ENCODE peak calls at places on chromosomes 5 and 9, in ten cellular contexts. One of them, this sample, is unnamed.

GRCh38 chr5:132668706-132669454 is 4.9 kb upstream of the IL4 start:
- DNase-seq in foreskin fibroblast: peak
- DNase-seq in kidney: no peak
- DNase-seq in breast epithelium: no peak
- DNase-seq in OCI-LY7: no peak
- DNase-seq in Caco-2: no peak
- DNase-seq in HL-60: no peak
- DNase-seq in cardiac fibroblast: peak
- DNase-seq in neural progenitor cell: no peak
- DNase-seq in bronchial epithelial cell: no peak
- DNase-seq in this sample: no peak

GRCh38 chr5:67095346-67095871 is 101.2 kb downstream of the CD180 start:
- DNase-seq in bronchial epithelial cell: peak
- DNase-seq in cardiac fibroblast: peak
- DNase-seq in OCI-LY7: no peak
- DNase-seq in neural progenitor cell: peak
- DNase-seq in Caco-2: no peak
- DNase-seq in kidney: peak
- DNase-seq in breast epithelium: peak
- DNase-seq in HL-60: no peak
- DNase-seq in foreskin fibroblast: peak
- DNase-seq in this sample: no peak

GRCh38 chr5:107948377-107948776 is 277.6 kb upstream of the EFNA5 start:
- DNase-seq in neural progenitor cell: no peak
- DNase-seq in OCI-LY7: no peak
- DNase-seq in HL-60: no peak
- DNase-seq in bronchial epithelial cell: no peak
- DNase-seq in Caco-2: no peak
- DNase-seq in kidney: no peak
- DNase-seq in foreskin fibroblast: no peak
- DNase-seq in breast epithelium: no peak
- DNase-seq in cardiac fibroblast: no peak
- DNase-seq in this sample: no peak

GRCh38 chr9:35714579-35715252 is 17.3 kb downstream of the TLN1 start:
- DNase-seq in HL-60: no peak
- DNase-seq in breast epithelium: no peak
- DNase-seq in OCI-LY7: no peak
- DNase-seq in Caco-2: no peak
- DNase-seq in neural progenitor cell: no peak
- DNase-seq in cardiac fibroblast: no peak
- DNase-seq in bronchial epithelial cell: no peak
- DNase-seq in kidney: peak
- DNase-seq in foreskin fibroblast: no peak
- DNase-seq in this sample: no peak

GRCh38 chr9:133955821-133956411 is 36.2 kb downstream of the VAV2 start:
- DNase-seq in HL-60: no peak
- DNase-seq in cardiac fibroblast: peak
- DNase-seq in bronchial epithelial cell: no peak
- DNase-seq in kidney: peak
- DNase-seq in neural progenitor cell: peak
- DNase-seq in breast epithelium: no peak
- DNase-seq in foreskin fibroblast: peak
- DNase-seq in OCI-LY7: peak
- DNase-seq in Caco-2: no peak
- DNase-seq in this sample: no peak

GRCh38 chr5:92800360-92800759 is 780.7 kb downstream of the NR2F1-AS1 start:
- DNase-seq in kidney: no peak
- DNase-seq in foreskin fibroblast: peak
- DNase-seq in Caco-2: no peak
- DNase-seq in neural progenitor cell: no peak
- DNase-seq in cardiac fibroblast: peak
- DNase-seq in bronchial epithelial cell: no peak
- DNase-seq in breast epithelium: no peak
- DNase-seq in HL-60: no peak
- DNase-seq in OCI-LY7: no peak
- DNase-seq in this sample: peak

GRCh38 chr5:174910245-174910737 is 185.9 kb downstream of the MSX2 start:
- DNase-seq in cardiac fibroblast: peak
- DNase-seq in breast epithelium: no peak
- DNase-seq in HL-60: peak
- DNase-seq in bronchial epithelial cell: peak
- DNase-seq in neural progenitor cell: peak
- DNase-seq in OCI-LY7: peak
- DNase-seq in foreskin fibroblast: peak
- DNase-seq in Caco-2: peak
- DNase-seq in kidney: peak
- DNase-seq in this sample: no peak

GRCh38 chr9:86483496-86483895 is 129.3 kb upstream of the TUT7 start:
- DNase-seq in cardiac fibroblast: no peak
- DNase-seq in kidney: no peak
- DNase-seq in bronchial epithelial cell: no peak
- DNase-seq in OCI-LY7: no peak
- DNase-seq in HL-60: no peak
- DNase-seq in foreskin fibroblast: no peak
- DNase-seq in breast epithelium: no peak
- DNase-seq in neural progenitor cell: no peak
- DNase-seq in Caco-2: no peak
- DNase-seq in this sample: no peak

GRCh38 chr9:1722404-1722803 is 292.7 kb upstream of the SMARCA2 start:
- DNase-seq in cardiac fibroblast: no peak
- DNase-seq in bronchial epithelial cell: peak
- DNase-seq in HL-60: no peak
- DNase-seq in OCI-LY7: no peak
- DNase-seq in Caco-2: peak
- DNase-seq in foreskin fibroblast: no peak
- DNase-seq in kidney: no peak
- DNase-seq in neural progenitor cell: no peak
- DNase-seq in breast epithelium: no peak
- DNase-seq in this sample: no peak

GRCh38 chr5:158126442-158127399 is 267.8 kb upstream of the CLINT1 start:
- DNase-seq in breast epithelium: no peak
- DNase-seq in cardiac fibroblast: no peak
- DNase-seq in OCI-LY7: no peak
- DNase-seq in foreskin fibroblast: peak
- DNase-seq in Caco-2: no peak
- DNase-seq in kidney: no peak
- DNase-seq in bronchial epithelial cell: no peak
- DNase-seq in HL-60: no peak
- DNase-seq in neural progenitor cell: no peak
- DNase-seq in this sample: no peak

GRCh38 chr5:75020016-75020656 is 32.2 kb downstream of the GCNT4 start:
- DNase-seq in Caco-2: no peak
- DNase-seq in bronchial epithelial cell: no peak
- DNase-seq in HL-60: no peak
- DNase-seq in kidney: no peak
- DNase-seq in neural progenitor cell: no peak
- DNase-seq in cardiac fibroblast: no peak
- DNase-seq in breast epithelium: no peak
- DNase-seq in foreskin fibroblast: no peak
- DNase-seq in OCI-LY7: no peak
- DNase-seq in this sample: no peak

GRCh38 chr9:83986765-83987401 is 6.3 kb downstream of the RMI1 start:
- DNase-seq in kidney: no peak
- DNase-seq in OCI-LY7: no peak
- DNase-seq in HL-60: no peak
- DNase-seq in neural progenitor cell: no peak
- DNase-seq in bronchial epithelial cell: peak
- DNase-seq in Caco-2: no peak
- DNase-seq in breast epithelium: no peak
- DNase-seq in cardiac fibroblast: peak
- DNase-seq in foreskin fibroblast: peak
- DNase-seq in this sample: no peak

GRCh38 chr5:74433255-74434123 is 207.0 kb downstream of the ENC1 start:
- DNase-seq in OCI-LY7: peak
- DNase-seq in HL-60: no peak
- DNase-seq in cardiac fibroblast: peak
- DNase-seq in kidney: no peak
- DNase-seq in breast epithelium: no peak
- DNase-seq in Caco-2: no peak
- DNase-seq in neural progenitor cell: peak
- DNase-seq in foreskin fibroblast: peak
- DNase-seq in bronchial epithelial cell: peak
- DNase-seq in this sample: no peak

GRCh38 chr5:31319338-31319737 is 125.9 kb downstream of the CDH6 start:
- DNase-seq in OCI-LY7: no peak
- DNase-seq in breast epithelium: no peak
- DNase-seq in neural progenitor cell: no peak
- DNase-seq in foreskin fibroblast: no peak
- DNase-seq in HL-60: no peak
- DNase-seq in cardiac fibroblast: no peak
- DNase-seq in Caco-2: no peak
- DNase-seq in bronchial epithelial cell: no peak
- DNase-seq in kidney: no peak
- DNase-seq in this sample: no peak

GRCh38 chr5:31317642-31318041 is 124.2 kb downstream of the CDH6 start:
- DNase-seq in kidney: no peak
- DNase-seq in breast epithelium: no peak
- DNase-seq in Caco-2: no peak
- DNase-seq in OCI-LY7: no peak
- DNase-seq in cardiac fibroblast: no peak
- DNase-seq in foreskin fibroblast: no peak
- DNase-seq in HL-60: no peak
- DNase-seq in neural progenitor cell: peak
- DNase-seq in bronchial epithelial cell: no peak
- DNase-seq in this sample: no peak
- TF ChIP-seq CTCF in kidney: no peak
- TF ChIP-seq CTCF in breast epithelium: no peak
- TF ChIP-seq CTCF in Caco-2: no peak
- TF ChIP-seq CTCF in OCI-LY7: no peak
- TF ChIP-seq CTCF in cardiac fibroblast: no peak
- TF ChIP-seq CTCF in foreskin fibroblast: no peak
- TF ChIP-seq CTCF in HL-60: no peak
- TF ChIP-seq CTCF in neural progenitor cell: peak
- TF ChIP-seq CTCF in bronchial epithelial cell: no peak
- TF ChIP-seq CTCF in this sample: no peak

DNA sequence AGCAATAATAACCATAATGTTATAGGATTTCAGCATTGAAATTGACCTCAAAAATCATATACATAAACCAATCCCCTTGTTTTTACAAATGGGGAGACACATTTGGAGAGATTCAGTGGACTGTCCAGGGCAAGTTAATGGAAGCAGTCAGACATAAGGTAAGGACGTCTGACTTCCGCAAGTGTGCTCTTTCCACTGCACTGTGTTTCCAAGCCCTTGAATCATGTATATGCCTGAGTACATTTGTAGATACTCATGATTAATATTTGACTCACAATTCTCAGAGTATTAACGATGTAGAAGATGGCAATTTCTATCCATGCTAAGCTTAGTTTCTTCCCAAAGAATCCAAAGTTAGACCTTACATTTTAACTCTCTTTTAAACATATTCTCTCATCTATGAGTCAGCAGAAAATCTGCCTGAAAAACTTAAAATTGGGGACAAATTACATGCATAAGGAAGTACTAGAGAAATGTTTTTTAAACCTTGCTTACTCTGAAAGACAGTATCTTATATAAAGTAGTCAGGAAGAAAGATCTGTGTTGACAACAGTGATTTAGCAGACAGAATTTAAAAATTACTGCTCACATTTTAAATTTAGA is 165.3 kb downstream of the NFIB start:
- DNase-seq in breast epithelium: no peak
- DNase-seq in Caco-2: no peak
- DNase-seq in HL-60: no peak
- DNase-seq in bronchial epithelial cell: peak
- DNase-seq in cardiac fibroblast: peak
- DNase-seq in foreskin fibroblast: no peak
- DNase-seq in neural progenitor cell: no peak
- DNase-seq in OCI-LY7: no peak
- DNase-seq in kidney: no peak
- DNase-seq in this sample: no peak
- H3K4me3 ChIP-seq in breast epithelium: no peak
- H3K4me3 ChIP-seq in Caco-2: no peak
- H3K4me3 ChIP-seq in HL-60: no peak
- H3K4me3 ChIP-seq in bronchial epithelial cell: no peak
- H3K4me3 ChIP-seq in cardiac fibroblast: no peak
- H3K4me3 ChIP-seq in foreskin fibroblast: no peak
- H3K4me3 ChIP-seq in neural progenitor cell: no peak
- H3K4me3 ChIP-seq in OCI-LY7: no peak
- H3K4me3 ChIP-seq in kidney: no peak
- H3K4me3 ChIP-seq in this sample: no peak

GRCh38 chr5:125798311-125798710 is 624.9 kb upstream of the GRAMD2B start:
- DNase-seq in breast epithelium: no peak
- DNase-seq in neural progenitor cell: peak
- DNase-seq in HL-60: no peak
- DNase-seq in kidney: no peak
- DNase-seq in OCI-LY7: peak
- DNase-seq in foreskin fibroblast: peak
- DNase-seq in bronchial epithelial cell: peak
- DNase-seq in Caco-2: peak
- DNase-seq in cardiac fibroblast: peak
- DNase-seq in this sample: peak
- TF ChIP-seq CTCF in breast epithelium: no peak
- TF ChIP-seq CTCF in neural progenitor cell: no peak
- TF ChIP-seq CTCF in HL-60: no peak
- TF ChIP-seq CTCF in kidney: no peak
- TF ChIP-seq CTCF in OCI-LY7: no peak
- TF ChIP-seq CTCF in foreskin fibroblast: no peak
- TF ChIP-seq CTCF in bronchial epithelial cell: no peak
- TF ChIP-seq CTCF in Caco-2: no peak
- TF ChIP-seq CTCF in cardiac fibroblast: no peak
- TF ChIP-seq CTCF in this sample: no peak

GRCh38 chr9:120919639-120920494 is 6.7 kb downstream of the TRAF1 start:
- DNase-seq in Caco-2: no peak
- DNase-seq in neural progenitor cell: no peak
- DNase-seq in HL-60: no peak
- DNase-seq in cardiac fibroblast: peak
- DNase-seq in foreskin fibroblast: no peak
- DNase-seq in bronchial epithelial cell: no peak
- DNase-seq in kidney: no peak
- DNase-seq in breast epithelium: no peak
- DNase-seq in OCI-LY7: no peak
- DNase-seq in this sample: no peak
- H3K4me3 ChIP-seq in Caco-2: no peak
- H3K4me3 ChIP-seq in neural progenitor cell: no peak
- H3K4me3 ChIP-seq in HL-60: no peak
- H3K4me3 ChIP-seq in cardiac fibroblast: no peak
- H3K4me3 ChIP-seq in foreskin fibroblast: no peak
- H3K4me3 ChIP-seq in bronchial epithelial cell: no peak
- H3K4me3 ChIP-seq in kidney: no peak
- H3K4me3 ChIP-seq in breast epithelium: no peak
- H3K4me3 ChIP-seq in OCI-LY7: no peak
- H3K4me3 ChIP-seq in this sample: no peak